ENCODE peak calls at places on chromosomes 11 and 22, in six cellular contexts. S is GF-D8, U is EH, C is AG08396, A is ureter, X is MM.1S. Z is an unnamed sample.

GRCh38 chr11:83044958-83045712 is 26.6 kb downstream of the RAB30 start:
- DNase-seq in S (no peak), U (peak; percentile 92), C (peak; percentile 66), A (no peak), X (no peak), Z (no peak)

GRCh38 chr11:102199673-102200072 is 89.4 kb downstream of the YAP1 start:
- DNase-seq in S (no peak), U (no peak), C (no peak), A (no peak), X (no peak), Z (no peak)

GRCh38 chr22:47124946-47125345 is 362.5 kb downstream of the TBC1D22A start:
- DNase-seq in S (no peak), U (no peak), C (no peak), A (no peak), X (no peak), Z (no peak)

GRCh38 chr11:43497144-43497543 is 138.4 kb downstream of the TTC17 start:
- DNase-seq in S (no peak), U (no peak), C (no peak), A (no peak), X (no peak), Z (no peak)

GRCh38 chr11:126334665-126335462 is 20.6 kb upstream of the ST3GAL4 start:
- DNase-seq in S (no peak), U (peak; percentile 86), C (peak; percentile 61), A (no peak), X (no peak), Z (peak; percentile 28)

GRCh38 chr11:131297441-131297840 is 73.0 kb upstream of the NTM start:
- DNase-seq in S (no peak), U (no peak), C (no peak), A (no peak), X (no peak), Z (no peak)

GRCh38 chr22:23904855-23905254 is 10.7 kb downstream of the MIF start:
- DNase-seq in S (no peak), U (no peak), C (peak; percentile 39), A (no peak), X (peak; percentile 13), Z (no peak)

GRCh38 chr11:11107081-11107480 is 246.0 kb downstream of the CSNK2A3 start:
- DNase-seq in S (no peak), U (no peak), C (no peak), A (no peak), X (no peak), Z (no peak)

GRCh38 chr22:48881326-48881980 is 946.2 kb downstream of the BRD1 start:
- DNase-seq in S (no peak), U (no peak), C (no peak), A (no peak), X (no peak), Z (no peak)

GRCh38 chr11:74966651-74967050 is 17.6 kb downstream of the SPCS2 start:
- DNase-seq in S (no peak), U (no peak), C (no peak), A (no peak), X (no peak), Z (no peak)

GRCh38 chr22:38177044-38177443 is 4.6 kb downstream of the PLA2G6 start:
- DNase-seq in S (peak; percentile 32), U (no peak), C (no peak), A (no peak), X (peak; percentile 28), Z (no peak)

GRCh38 chr22:43128928-43129424 is 14.2 kb downstream of the MCAT start:
- DNase-seq in S (no peak), U (no peak), C (no peak), A (no peak), X (peak; percentile 92), Z (no peak)

GRCh38 chr22:44288951-44289350 is 23.8 kb downstream of the SHISAL1 start:
- DNase-seq in S (no peak), U (no peak), C (no peak), A (no peak), X (no peak), Z (no peak)

GRCh38 chr11:125330462-125331325 is 165.4 kb downstream of the FEZ1 start:
- DNase-seq in S (no peak), U (no peak), C (no peak), A (no peak), X (no peak), Z (no peak)

GRCh38 chr22:27057717-27058116 is 400.3 kb downstream of the MIAT start:
- DNase-seq in S (no peak), U (no peak), C (no peak), A (no peak), X (no peak), Z (no peak)